ENCODE peak calls at places on chromosomes 16 and 17, in nine cellular contexts. M is A549, H is right lobe of liver, N is upper lobe of left lung, E is lower lobe of right lung, J is thoracic aorta, Q is H9, B is upper lobe of right lung, K is stomach. T is an unnamed sample.
A peak's percentile ranks its signal among the peaks of the same experiment; 100 is the strongest.

GRCh38 chr16:5678371-5678770 is 580.8 kb upstream of the EEF2KMT start:
- DNase-seq in J (no peak), N (no peak), K (no peak), E (no peak), M (no peak), Q (peak; percentile 71), H (no peak), B (no peak), T (no peak)

GRCh38 chr16:28930652-28931051 is 1.1 kb upstream of the CD19 start:
- DNase-seq in N (no peak), Q (no peak), E (no peak), M (no peak), H (no peak), K (no peak), J (no peak), B (no peak), T (no peak)

GRCh38 chr16:29927523-29927905 is 1.5 kb upstream of the KCTD13 start:
- DNase-seq in J (no peak), H (no peak), M (no peak), Q (no peak), K (no peak), E (no peak), B (no peak), N (no peak), T (no peak)

GRCh38 chr16:11432856-11433395 is 87.7 kb downstream of the RMI2 start:
- DNase-seq in M (no peak), H (no peak), K (no peak), E (no peak), Q (no peak), B (no peak), N (no peak), J (no peak), T (no peak)

GRCh38 chr16:5019775-5020174 is 14.0 kb downstream of the NAGPA start:
- DNase-seq in E (no peak), H (no peak), Q (no peak), M (no peak), K (no peak), N (no peak), B (no peak), J (no peak), T (no peak)

GRCh38 chr16:6643083-6643686 is 689.5 kb upstream of the RBFOX1 start:
- DNase-seq in K (peak; percentile 47), B (no peak), M (peak; percentile 2), N (no peak), H (no peak), Q (peak; percentile 48), J (no peak), E (no peak), T (peak; percentile 1)

GRCh38 chr17:63701477-63702222 is 1.7 kb upstream of the LIMD2 start:
- DNase-seq in H (no peak), K (peak; percentile 41), N (peak; percentile 75), M (no peak), Q (no peak), B (peak; percentile 72), E (peak; percentile 81), J (no peak), T (no peak)

GRCh38 chr17:19762515-19762961 is 14.4 kb upstream of the ALDH3A1 start:
- DNase-seq in J (peak; percentile 36), K (peak; percentile 72), N (peak; percentile 72), M (peak; percentile 97), H (peak; percentile 77), B (peak; percentile 88), Q (peak; percentile 95), E (peak; percentile 82), T (no peak)

DNA sequence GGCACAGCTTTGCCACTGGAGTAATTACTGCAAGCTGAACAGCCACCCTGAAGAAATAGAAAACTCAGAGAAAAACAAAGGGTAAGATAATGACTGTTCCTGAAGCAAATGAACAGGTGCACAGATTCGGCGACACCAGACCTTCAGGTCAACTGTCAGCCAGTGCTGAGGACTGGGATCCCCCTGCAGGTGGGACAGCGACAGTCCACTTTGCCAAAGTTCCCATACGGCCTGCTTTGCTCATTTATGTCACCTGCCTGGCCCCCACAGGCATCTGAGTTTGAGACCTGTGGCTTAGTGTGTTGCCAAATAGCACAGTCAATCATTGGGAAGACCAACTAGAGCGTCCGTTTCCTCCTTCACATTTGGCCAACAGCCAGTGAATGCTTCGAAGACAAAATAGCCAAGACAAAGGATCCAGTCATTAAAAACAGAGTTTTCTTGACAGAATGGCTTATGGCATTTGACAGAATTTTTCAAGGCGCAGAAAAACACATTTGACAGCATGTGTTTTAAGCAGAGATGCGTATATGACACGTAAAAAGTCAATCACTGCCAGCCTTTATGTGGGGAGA is 113.8 kb downstream of the ABCC12 start:
- DNase-seq in Q (peak; percentile 64), K (no peak), B (no peak), J (no peak), E (no peak), M (no peak), H (no peak), N (no peak), T (no peak)
- TF ChIP-seq CTCF in Q (peak; percentile 69), K (no peak), B (no peak), J (no peak), E (no peak), M (no peak), H (no peak), N (no peak), T (no peak)

DNA sequence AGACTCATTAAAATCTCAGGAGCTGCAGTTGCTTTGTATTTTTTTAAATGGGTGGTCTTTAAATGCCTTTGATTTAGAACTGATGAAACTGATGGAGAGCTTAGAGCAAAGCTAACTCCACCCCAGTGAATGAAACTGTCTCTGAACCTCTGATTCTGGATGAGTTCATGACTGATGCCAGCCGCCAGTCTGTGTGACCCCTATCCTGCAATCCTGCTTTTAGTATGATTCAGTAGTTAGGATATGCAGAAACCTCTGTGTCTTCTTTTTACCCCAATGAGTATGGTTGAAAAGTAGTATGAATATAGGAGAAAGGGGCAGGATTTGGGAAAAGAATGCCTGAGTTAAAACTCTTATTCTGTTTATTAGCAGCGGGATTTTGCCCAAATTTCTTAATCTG is 12.3 kb upstream of the SALL1 start:
- DNase-seq in B (no peak), H (no peak), K (no peak), M (no peak), N (no peak), J (no peak), E (no peak), Q (no peak), T (no peak)
- H3K27ac ChIP-seq in B (no peak overlapping the region), H (no peak overlapping the region), K (no peak overlapping the region), M (no peak overlapping the region), N (no peak overlapping the region), J (no peak overlapping the region), E (no peak overlapping the region), Q (no peak overlapping the region), T (no peak overlapping the region)

GRCh38 chr17:16875662-16876061 is 96.3 kb downstream of the TNFRSF13B start:
- DNase-seq in Q (no peak), K (peak; percentile 56), B (no peak), M (no peak), J (no peak), H (peak; percentile 38), E (no peak), N (no peak), T (no peak)

GRCh38 chr17:16870253-16871245 is 101.4 kb downstream of the TNFRSF13B start:
- DNase-seq in M (no peak), H (no peak), E (no peak), N (no peak), K (peak; percentile 21), Q (peak; percentile 24), J (no peak), B (peak; percentile 48), T (no peak)

GRCh38 chr17:16872351-16872751 is 99.6 kb downstream of the TNFRSF13B start:
- DNase-seq in Q (peak; percentile 26), M (no peak), B (peak; percentile 43), N (no peak), J (no peak), K (peak; percentile 22), E (no peak), H (no peak), T (no peak)

GRCh38 chr17:16873654-16874035 is 98.3 kb downstream of the TNFRSF13B start:
- DNase-seq in H (no peak), N (no peak), Q (peak; percentile 26), J (no peak), M (no peak), B (peak; percentile 30), K (no peak), E (no peak), T (no peak)

DNA sequence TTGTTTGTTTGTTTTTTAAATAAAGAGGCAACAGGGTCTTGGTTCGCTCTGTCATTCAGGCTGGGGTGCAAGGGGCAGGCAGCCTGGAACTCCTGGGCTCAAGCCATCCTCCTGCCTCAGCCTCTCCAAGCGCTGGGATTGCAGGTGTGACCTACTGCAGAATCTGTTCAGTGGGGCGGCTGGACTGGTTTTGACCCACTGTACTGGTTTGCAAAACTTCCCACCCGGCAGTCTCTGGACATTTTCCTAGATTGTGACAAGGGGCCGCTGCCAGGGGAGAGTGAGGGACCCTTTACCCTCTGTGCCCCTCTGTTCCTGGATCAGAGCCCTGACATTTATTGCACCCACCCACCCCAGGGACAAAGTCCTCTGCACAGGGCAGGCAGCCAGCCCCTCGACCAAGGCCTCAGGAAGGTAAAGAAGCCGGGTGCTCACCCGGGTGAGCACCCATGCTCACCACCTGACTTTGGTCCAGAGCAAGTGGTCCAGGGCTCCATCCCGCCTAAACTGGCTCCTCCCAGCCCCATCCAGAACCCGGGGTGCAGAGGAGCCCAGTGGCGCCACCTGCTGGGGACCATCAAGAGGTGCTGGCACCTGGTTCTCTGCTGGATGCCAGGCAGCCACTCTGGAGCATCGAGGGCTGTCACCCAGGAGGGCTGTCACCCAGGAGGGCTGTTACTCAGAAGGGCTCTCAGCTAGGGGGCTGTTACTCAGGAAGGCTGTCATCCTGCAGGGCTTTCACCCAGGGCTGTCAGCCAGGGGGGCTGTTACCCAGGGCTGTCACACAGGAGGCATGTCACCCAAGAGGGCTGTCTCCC is 98.9 kb downstream of the TNFRSF13B start:
- DNase-seq in H (peak; percentile 43), K (peak; percentile 45), B (peak; percentile 75), N (no peak), M (peak; percentile 72), J (no peak), Q (peak; percentile 83), E (no peak), T (no peak)
- TF ChIP-seq CTCF in H (peak; percentile 76), K (peak; percentile 47), B (peak; percentile 53), N (peak; percentile 65), M (peak; percentile 59), J (no peak), Q (peak; percentile 88), E (peak; percentile 58), T (peak; percentile 40)

GRCh38 chr16:50501986-50502615 is 46.1 kb upstream of the NKD1 start:
- DNase-seq in K (no peak), J (no peak), Q (no peak), N (no peak), B (no peak), E (no peak), H (no peak), M (no peak), T (no peak)

GRCh38 chr16:50501251-50501650 is 46.9 kb upstream of the NKD1 start:
- DNase-seq in E (no peak), B (no peak), M (no peak), H (no peak), N (no peak), K (no peak), Q (no peak), J (no peak), T (no peak)

GRCh38 chr16:50505115-50505514 is 43.1 kb upstream of the NKD1 start:
- DNase-seq in Q (no peak), K (no peak), E (no peak), J (no peak), B (no peak), H (no peak), M (no peak), N (no peak), T (no peak)

GRCh38 chr16:50500171-50500874 is 47.9 kb upstream of the NKD1 start:
- DNase-seq in M (no peak), Q (no peak), B (no peak), N (no peak), K (no peak), H (no peak), E (no peak), J (no peak), T (no peak)

GRCh38 chr16:50502616-50503000 is 45.6 kb upstream of the NKD1 start:
- DNase-seq in B (no peak), K (no peak), J (no peak), H (no peak), E (no peak), N (no peak), Q (no peak), M (no peak), T (no peak)
- H3K27ac ChIP-seq in B (no peak overlapping the region), K (no peak overlapping the region), J (no peak overlapping the region), H (no peak overlapping the region), E (no peak overlapping the region), N (no peak overlapping the region), Q (no peak overlapping the region), M (no peak overlapping the region), T (no peak overlapping the region)

T was measured in AG04450.